ENCODE peak calls at places on chromosomes 4 and X, in seven cellular contexts. One of them, this sample, is unnamed.

GRCh38 chr4:2289311-2289954 is 27.5 kb upstream of the MXD4 start:
- DNase-seq in astrocyte of the spinal cord: no peak
- DNase-seq in A549: no peak
- DNase-seq in psoas muscle: no peak
- DNase-seq in left lung: peak; percentile 42
- DNase-seq in RWPE2: no peak
- DNase-seq in cardiac fibroblast: no peak
- DNase-seq in this sample: no peak

GRCh38 chr4:53044651-53044960 is 182.5 kb downstream of the RASL11B start:
- DNase-seq in astrocyte of the spinal cord: no peak
- DNase-seq in A549: no peak
- DNase-seq in psoas muscle: no peak
- DNase-seq in left lung: no peak
- DNase-seq in RWPE2: no peak
- DNase-seq in cardiac fibroblast: no peak
- DNase-seq in this sample: no peak

GRCh38 chr4:56723201-56723605 is 42.1 kb upstream of the HOPX start:
- DNase-seq in astrocyte of the spinal cord: no peak
- DNase-seq in A549: no peak
- DNase-seq in psoas muscle: no peak
- DNase-seq in left lung: no peak
- DNase-seq in RWPE2: no peak
- DNase-seq in cardiac fibroblast: no peak
- DNase-seq in this sample: peak; percentile 66

GRCh38 chrX:150899191-150899757 is 806 bp upstream of the CD99L2 start:
- DNase-seq in astrocyte of the spinal cord: peak; percentile 14
- DNase-seq in A549: peak; percentile 12
- DNase-seq in psoas muscle: peak; percentile 57
- DNase-seq in left lung: peak; percentile 83
- DNase-seq in RWPE2: no peak
- DNase-seq in cardiac fibroblast: peak; percentile 13
- DNase-seq in this sample: peak; percentile 18

GRCh38 chrX:71017396-71017939 is 50.7 kb downstream of the SNX12 start:
- DNase-seq in astrocyte of the spinal cord: peak; percentile 12
- DNase-seq in A549: no peak
- DNase-seq in psoas muscle: no peak
- DNase-seq in left lung: no peak
- DNase-seq in RWPE2: no peak
- DNase-seq in cardiac fibroblast: no peak
- DNase-seq in this sample: peak; percentile 25

GRCh38 chr4:13815231-13815630 is 187.7 kb upstream of the BOD1L1 start:
- DNase-seq in astrocyte of the spinal cord: no peak
- DNase-seq in A549: no peak
- DNase-seq in psoas muscle: no peak
- DNase-seq in left lung: no peak
- DNase-seq in RWPE2: no peak
- DNase-seq in cardiac fibroblast: no peak
- DNase-seq in this sample: no peak

GRCh38 chr4:174648859-174649258 is 126.6 kb upstream of the HPGD start:
- DNase-seq in astrocyte of the spinal cord: no peak
- DNase-seq in A549: no peak
- DNase-seq in psoas muscle: no peak
- DNase-seq in left lung: no peak
- DNase-seq in RWPE2: no peak
- DNase-seq in cardiac fibroblast: no peak
- DNase-seq in this sample: no peak

GRCh38 chrX:119481218-119481875 is 13.1 kb downstream of the SLC25A5 start:
- DNase-seq in astrocyte of the spinal cord: no peak
- DNase-seq in A549: no peak
- DNase-seq in psoas muscle: no peak
- DNase-seq in left lung: no peak
- DNase-seq in RWPE2: no peak
- DNase-seq in cardiac fibroblast: peak; percentile 30
- DNase-seq in this sample: peak; percentile 57

GRCh38 chr4:76709454-76709853 is 188.5 kb downstream of the SOWAHB start:
- DNase-seq in astrocyte of the spinal cord: no peak
- DNase-seq in A549: no peak
- DNase-seq in psoas muscle: no peak
- DNase-seq in left lung: no peak
- DNase-seq in RWPE2: no peak
- DNase-seq in cardiac fibroblast: peak; percentile 41
- DNase-seq in this sample: no peak

GRCh38 chrX:16067886-16068515 is 55.4 kb upstream of the GRPR start:
- DNase-seq in astrocyte of the spinal cord: no peak
- DNase-seq in A549: no peak
- DNase-seq in psoas muscle: no peak
- DNase-seq in left lung: no peak
- DNase-seq in RWPE2: no peak
- DNase-seq in cardiac fibroblast: no peak
- DNase-seq in this sample: no peak

GRCh38 chr4:55396305-55397023 is 707 bp downstream of the TMEM165 start:
- DNase-seq in astrocyte of the spinal cord: peak; percentile 48
- DNase-seq in A549: peak; percentile 25
- DNase-seq in psoas muscle: peak; percentile 70
- DNase-seq in left lung: peak; percentile 88
- DNase-seq in RWPE2: no peak
- DNase-seq in cardiac fibroblast: peak; percentile 64
- DNase-seq in this sample: peak; percentile 54

GRCh38 chr4:6147441-6147840 is 52.9 kb downstream of the JAKMIP1 start:
- DNase-seq in astrocyte of the spinal cord: no peak
- DNase-seq in A549: no peak
- DNase-seq in psoas muscle: no peak
- DNase-seq in left lung: no peak
- DNase-seq in RWPE2: peak; percentile 20
- DNase-seq in cardiac fibroblast: no peak
- DNase-seq in this sample: no peak

GRCh38 chrX:136806891-136807410 is 26.2 kb upstream of the ARHGEF6 start:
- DNase-seq in astrocyte of the spinal cord: no peak
- DNase-seq in A549: no peak
- DNase-seq in psoas muscle: no peak
- DNase-seq in left lung: no peak
- DNase-seq in RWPE2: no peak
- DNase-seq in cardiac fibroblast: no peak
- DNase-seq in this sample: no peak

GRCh38 chrX:18228069-18228468 is 7.4 kb upstream of the BEND2 start:
- DNase-seq in astrocyte of the spinal cord: no peak
- DNase-seq in A549: no peak
- DNase-seq in psoas muscle: no peak
- DNase-seq in left lung: no peak
- DNase-seq in RWPE2: no peak
- DNase-seq in cardiac fibroblast: no peak
- DNase-seq in this sample: no peak

GRCh38 chr4:153785830-153786721 is 2.8 kb downstream of the SFRP2 start:
- DNase-seq in astrocyte of the spinal cord: peak; percentile 49
- DNase-seq in A549: no peak
- DNase-seq in psoas muscle: no peak
- DNase-seq in left lung: no peak
- DNase-seq in RWPE2: no peak
- DNase-seq in cardiac fibroblast: peak; percentile 52
- DNase-seq in this sample: peak; percentile 45

GRCh38 chr4:20359692-20360091 is 108.0 kb downstream of the SLIT2 start:
- DNase-seq in astrocyte of the spinal cord: no peak
- DNase-seq in A549: no peak
- DNase-seq in psoas muscle: no peak
- DNase-seq in left lung: no peak
- DNase-seq in RWPE2: no peak
- DNase-seq in cardiac fibroblast: no peak
- DNase-seq in this sample: no peak

GRCh38 chr4:13829457-13829856 is 201.9 kb upstream of the BOD1L1 start:
- DNase-seq in astrocyte of the spinal cord: no peak
- DNase-seq in A549: no peak
- DNase-seq in psoas muscle: no peak
- DNase-seq in left lung: no peak
- DNase-seq in RWPE2: no peak
- DNase-seq in cardiac fibroblast: no peak
- DNase-seq in this sample: peak; percentile 73

GRCh38 chrX:88613338-88613737 is 133.7 kb upstream of the CPXCR1 start:
- DNase-seq in astrocyte of the spinal cord: no peak
- DNase-seq in A549: no peak
- DNase-seq in psoas muscle: no peak
- DNase-seq in left lung: no peak
- DNase-seq in RWPE2: no peak
- DNase-seq in cardiac fibroblast: peak; percentile 51
- DNase-seq in this sample: peak; percentile 0

GRCh38 chr4:184007891-184008290 is 102.8 kb downstream of the STOX2 start:
- DNase-seq in astrocyte of the spinal cord: peak; percentile 28
- DNase-seq in A549: no peak
- DNase-seq in psoas muscle: no peak
- DNase-seq in left lung: no peak
- DNase-seq in RWPE2: no peak
- DNase-seq in cardiac fibroblast: no peak
- DNase-seq in this sample: peak; percentile 25

GRCh38 chr4:108940086-108941033 is 177.5 kb upstream of the ETNPPL start:
- DNase-seq in astrocyte of the spinal cord: no peak
- DNase-seq in A549: no peak
- DNase-seq in psoas muscle: no peak
- DNase-seq in left lung: no peak
- DNase-seq in RWPE2: no peak
- DNase-seq in cardiac fibroblast: no peak
- DNase-seq in this sample: peak; percentile 70

GRCh38 chr4:156547439-156547838 is 424.2 kb downstream of the PDGFC start:
- DNase-seq in astrocyte of the spinal cord: peak; percentile 96
- DNase-seq in A549: no peak
- DNase-seq in psoas muscle: no peak
- DNase-seq in left lung: no peak
- DNase-seq in RWPE2: no peak
- DNase-seq in cardiac fibroblast: peak; percentile 82
- DNase-seq in this sample: peak; percentile 77

GRCh38 chr4:138910201-138910913 is 105.2 kb upstream of the NOCT start:
- DNase-seq in astrocyte of the spinal cord: peak; percentile 60
- DNase-seq in A549: peak; percentile 31
- DNase-seq in psoas muscle: no peak
- DNase-seq in left lung: no peak
- DNase-seq in RWPE2: no peak
- DNase-seq in cardiac fibroblast: peak; percentile 18
- DNase-seq in this sample: peak; percentile 68

GRCh38 chrX:110407910-110408545 is 49.4 kb downstream of the RTL9 start:
- DNase-seq in astrocyte of the spinal cord: peak; percentile 53
- DNase-seq in A549: peak; percentile 54
- DNase-seq in psoas muscle: no peak
- DNase-seq in left lung: no peak
- DNase-seq in RWPE2: no peak
- DNase-seq in cardiac fibroblast: peak; percentile 76
- DNase-seq in this sample: peak; percentile 70

GRCh38 chrX:53594354-53594753 is 92.2 kb downstream of the HUWE1 start:
- DNase-seq in astrocyte of the spinal cord: peak; percentile 7
- DNase-seq in A549: no peak
- DNase-seq in psoas muscle: no peak
- DNase-seq in left lung: no peak
- DNase-seq in RWPE2: no peak
- DNase-seq in cardiac fibroblast: peak; percentile 31
- DNase-seq in this sample: no peak

GRCh38 chrX:7788334-7788733 is 54.6 kb upstream of the VCX start:
- DNase-seq in astrocyte of the spinal cord: no peak
- DNase-seq in A549: no peak
- DNase-seq in psoas muscle: no peak
- DNase-seq in left lung: no peak
- DNase-seq in RWPE2: no peak
- DNase-seq in cardiac fibroblast: no peak
- DNase-seq in this sample: peak; percentile 47

DNA sequence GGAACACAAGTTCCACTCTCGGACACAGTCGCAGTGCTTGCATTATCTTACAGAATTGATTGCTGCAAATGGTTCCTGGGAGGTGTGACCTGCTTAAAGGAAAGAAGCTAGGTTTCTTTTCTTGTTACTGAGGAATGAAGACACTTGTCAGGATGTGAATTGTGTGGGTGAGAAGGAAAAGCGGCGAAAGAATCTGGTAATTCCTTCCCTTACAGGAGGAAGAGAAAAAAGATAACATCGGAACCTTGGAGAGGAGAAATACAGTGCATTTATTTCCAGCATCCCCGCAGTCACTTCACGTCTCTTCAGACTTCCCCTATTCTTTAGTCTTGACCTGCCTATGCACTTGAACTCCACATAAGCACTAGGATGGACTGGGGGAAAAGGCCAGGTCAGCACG is 389 bp upstream of the CCSER1 start:
- DNase-seq in astrocyte of the spinal cord: peak; percentile 3
- DNase-seq in A549: no peak
- DNase-seq in psoas muscle: no peak
- DNase-seq in left lung: no peak
- DNase-seq in RWPE2: no peak
- DNase-seq in cardiac fibroblast: no peak
- DNase-seq in this sample: no peak
- H3K4me3 ChIP-seq in astrocyte of the spinal cord: peak overlapping the region; percentile 53
- H3K4me3 ChIP-seq in A549: peak overlapping the region; percentile 49
- H3K4me3 ChIP-seq in psoas muscle: peak overlapping the region; percentile 71
- H3K4me3 ChIP-seq in left lung: peak overlapping the region; percentile 52
- H3K4me3 ChIP-seq in RWPE2: peak overlapping the region; percentile 41
- H3K4me3 ChIP-seq in cardiac fibroblast: no peak overlapping the region
- H3K4me3 ChIP-seq in this sample: no peak overlapping the region

GRCh38 chr4:84126061-84126787 is 372.9 kb downstream of the NKX6-1 start:
- DNase-seq in astrocyte of the spinal cord: no peak
- DNase-seq in A549: no peak
- DNase-seq in psoas muscle: no peak
- DNase-seq in left lung: no peak
- DNase-seq in RWPE2: no peak
- DNase-seq in cardiac fibroblast: no peak
- DNase-seq in this sample: no peak
- TF ChIP-seq CTCF in astrocyte of the spinal cord: no peak
- TF ChIP-seq CTCF in A549: no peak
- TF ChIP-seq CTCF in psoas muscle: no peak
- TF ChIP-seq CTCF in left lung: no peak
- TF ChIP-seq CTCF in RWPE2: no peak
- TF ChIP-seq CTCF in cardiac fibroblast: no peak
- TF ChIP-seq CTCF in this sample: no peak

DNA sequence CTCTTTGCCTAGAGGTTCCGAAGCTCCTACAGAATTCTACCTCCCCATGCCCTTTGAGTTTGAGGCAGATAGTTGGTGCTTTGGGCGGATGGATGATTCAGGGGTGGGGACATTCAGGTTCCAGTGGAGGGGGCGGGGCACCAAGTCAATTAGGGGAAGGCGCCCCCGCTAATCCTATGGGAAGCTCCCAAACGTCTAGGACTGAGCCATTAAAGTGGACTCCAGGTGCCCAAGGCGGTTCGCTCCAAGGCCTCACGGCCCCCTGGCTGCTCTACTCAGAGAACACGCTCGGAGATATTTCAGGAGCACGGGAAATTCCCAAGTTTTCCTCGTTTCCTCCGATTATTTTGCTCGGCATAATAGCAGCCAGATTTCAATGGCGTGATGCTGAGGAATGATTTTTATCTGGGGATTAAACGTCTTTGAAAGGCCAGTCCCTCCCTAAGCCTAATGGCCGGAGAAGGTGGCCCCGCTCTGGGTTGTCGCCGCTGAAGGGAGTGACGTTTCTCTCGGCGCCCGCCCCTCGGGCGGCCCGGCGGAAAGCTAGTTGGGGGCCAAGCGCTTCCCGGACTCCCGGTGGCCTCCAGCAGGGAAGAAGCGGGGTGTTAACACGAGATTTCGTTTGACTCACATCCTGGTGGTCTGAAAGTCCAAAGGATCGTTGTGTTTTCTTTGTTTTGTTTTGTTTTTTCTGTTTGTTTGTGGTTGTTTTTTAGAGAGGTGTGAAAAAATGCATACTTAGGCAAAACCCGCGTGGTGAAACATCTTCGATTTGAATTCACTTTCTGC is 1.5 kb downstream of the MSX1 start:
- DNase-seq in astrocyte of the spinal cord: peak; percentile 37
- DNase-seq in A549: no peak
- DNase-seq in psoas muscle: no peak
- DNase-seq in left lung: no peak
- DNase-seq in RWPE2: peak; percentile 36
- DNase-seq in cardiac fibroblast: peak; percentile 14
- DNase-seq in this sample: no peak
- H3K4me3 ChIP-seq in astrocyte of the spinal cord: peak overlapping the region; percentile 80
- H3K4me3 ChIP-seq in A549: peak overlapping the region; percentile 73
- H3K4me3 ChIP-seq in psoas muscle: peak overlapping the region; percentile 83
- H3K4me3 ChIP-seq in left lung: peak overlapping the region; percentile 46
- H3K4me3 ChIP-seq in RWPE2: peak overlapping the region; percentile 43
- H3K4me3 ChIP-seq in cardiac fibroblast: peak overlapping the region; percentile 55
- H3K4me3 ChIP-seq in this sample: no peak overlapping the region

GRCh38 chr4:111602848-111603247 is 542.4 kb upstream of the FAM241A start:
- DNase-seq in astrocyte of the spinal cord: peak; percentile 21
- DNase-seq in A549: no peak
- DNase-seq in psoas muscle: no peak
- DNase-seq in left lung: no peak
- DNase-seq in RWPE2: no peak
- DNase-seq in cardiac fibroblast: peak; percentile 19
- DNase-seq in this sample: peak; percentile 21
- TF ChIP-seq CTCF in astrocyte of the spinal cord: peak; percentile 32
- TF ChIP-seq CTCF in A549: no peak
- TF ChIP-seq CTCF in psoas muscle: no peak
- TF ChIP-seq CTCF in left lung: no peak
- TF ChIP-seq CTCF in RWPE2: peak; percentile 67
- TF ChIP-seq CTCF in cardiac fibroblast: peak; percentile 20
- TF ChIP-seq CTCF in this sample: peak; percentile 17